ENCODE peak calls at places on chromosome 21, in five cellular contexts. Q, N, L, C and M are unnamed samples.
A peak's percentile ranks its signal among the peaks of the same experiment; 100 is the strongest.

GRCh38 chr21:29238052-29238966 is 60.4 kb upstream of the BACH1 start:
- DNase-seq in N (no peak), C (no peak), L (no peak), Q (no peak), M (no peak)

GRCh38 chr21:25929859-25930520 is 195.2 kb downstream of the GABPA start:
- DNase-seq in Q (no peak), N (no peak), L (no peak), C (peak; percentile 71), M (no peak)

GRCh38 chr21:27035791-27036190 is 68.9 kb upstream of the ADAMTS5 start:
- DNase-seq in L (no peak), C (no peak), Q (no peak), N (no peak), M (peak; percentile 32)

GRCh38 chr21:44870748-44871495 is 2.6 kb downstream of the PTTG1IP start:
- DNase-seq in L (no peak), C (peak; percentile 64), Q (no peak), N (no peak), M (no peak)

GRCh38 chr21:15775291-15775690 is 45.5 kb downstream of the USP25 start:
- DNase-seq in N (peak; percentile 13), Q (no peak), C (peak; percentile 61), L (no peak), M (no peak)

GRCh38 chr21:46500224-46500861 is 41.7 kb downstream of the DIP2A start:
- DNase-seq in N (no peak), Q (no peak), L (no peak), C (peak; percentile 50), M (no peak)

GRCh38 chr21:45607922-45608295 is 35.6 kb upstream of the PCBP3 start:
- DNase-seq in C (no peak), Q (no peak), N (no peak), L (no peak), M (no peak)

GRCh38 chr21:14259669-14260458 is 43.9 kb downstream of the RBM11 start:
- DNase-seq in L (no peak), C (peak; percentile 53), Q (peak; percentile 33), N (no peak), M (peak; percentile 39)

GRCh38 chr21:31326478-31327247 is 17.4 kb downstream of the TIAM1 start:
- DNase-seq in N (no peak), C (no peak), L (no peak), Q (no peak), M (peak; percentile 45)

GRCh38 chr21:34967509-34968289 is 81.4 kb downstream of the RUNX1 start:
- DNase-seq in Q (no peak), C (peak; percentile 86), N (no peak), L (no peak), M (no peak)

GRCh38 chr21:41360072-41360821 is 1.6 kb upstream of the MX2 start:
- DNase-seq in C (no peak), L (peak; percentile 16), Q (no peak), N (no peak), M (no peak)

GRCh38 chr21:40243676-40244075 is 376.4 kb downstream of the PCP4 start:
- DNase-seq in L (no peak), Q (no peak), N (no peak), C (no peak), M (no peak)

GRCh38 chr21:45226540-45227326 is 61.0 kb downstream of the POFUT2 start:
- DNase-seq in L (no peak), Q (no peak), C (peak; percentile 19), N (no peak), M (no peak)

GRCh38 chr21:33902349-33902748 is 13.3 kb downstream of the ATP5PO start:
- DNase-seq in N (no peak), L (no peak), Q (no peak), C (no peak), M (no peak)

GRCh38 chr21:46636550-46637289 is 1.2 kb downstream of the PRMT2 start:
- DNase-seq in L (no peak), C (no peak), N (no peak), Q (no peak), M (no peak)

GRCh38 chr21:37381883-37382585 is 15.5 kb downstream of the DYRK1A start:
- DNase-seq in N (no peak), C (no peak), Q (no peak), L (no peak), M (no peak)

GRCh38 chr21:38807481-38807880 is 1.8 kb downstream of the ETS2 start:
- DNase-seq in N (no peak), Q (no peak), C (peak; percentile 45), L (no peak), M (peak; percentile 27)

GRCh38 chr21:39582749-39583148 is 30.0 kb upstream of the B3GALT5 start:
- DNase-seq in Q (no peak), L (peak; percentile 9), C (no peak), N (no peak), M (no peak)

GRCh38 chr21:27026501-27026900 is 59.6 kb upstream of the ADAMTS5 start:
- DNase-seq in N (no peak), Q (no peak), C (no peak), L (no peak), M (no peak)

GRCh38 chr21:26583737-26584136 is 10.7 kb upstream of the CYYR1 start:
- DNase-seq in Q (no peak), N (no peak), L (no peak), C (no peak), M (no peak)

GRCh38 chr21:34345091-34345871 is 18.5 kb upstream of the KCNE2 start:
- DNase-seq in N (no peak), L (no peak), C (peak; percentile 30), Q (peak; percentile 91), M (no peak)

GRCh38 chr21:43916691-43917514 is 51.9 kb downstream of the AGPAT3 start:
- DNase-seq in Q (no peak), N (no peak), L (no peak), C (no peak), M (no peak)

GRCh38 chr21:45299864-45300785 is 12.4 kb upstream of the POFUT2 start:
- DNase-seq in C (peak; percentile 98), Q (no peak), N (no peak), L (no peak), M (no peak)

GRCh38 chr21:42601656-42602055 is 51.8 kb upstream of the PDE9A start:
- DNase-seq in C (no peak), L (no peak), N (no peak), Q (no peak), M (no peak)

GRCh38 chr21:39881661-39882060 is 14.4 kb downstream of the PCP4 start:
- DNase-seq in N (no peak), Q (no peak), L (no peak), C (no peak), M (no peak)

GRCh38 chr21:46634966-46635323 is 529 bp upstream of the PRMT2 start:
- DNase-seq in N (no peak), C (peak; percentile 91), L (peak; percentile 74), Q (peak; percentile 66), M (peak; percentile 79)

GRCh38 chr21:39051561-39051949 is 131.7 kb downstream of the PSMG1 start:
- DNase-seq in N (no peak), L (no peak), C (peak; percentile 16), Q (no peak), M (no peak)